ENCODE peak calls at places on chromosomes 2 and 18, in four cellular contexts. J is CD4-positive, CD25-positive, alpha-beta regulatory T cell; A is thoracic aorta; X is stomach. N is an unnamed sample. For H3K4me1, the result is how much of the 10 kb centered on the place peaks cover.

GRCh38 chr18:9469700-9470099 is 5.6 kb upstream of the RALBP1 start:
- DNase-seq in J (no peak), A (no peak), X (no peak), N (no peak)

GRCh38 chr2:229407170-229407569 is 136.1 kb upstream of the PID1 start:
- DNase-seq in J (no peak), X (peak), A (peak), N (no peak)

GRCh38 chr2:161161074-161161577 is 898 bp downstream of the TANK start:
- DNase-seq in A (no peak), X (no peak), J (peak), N (no peak)

GRCh38 chr2:64750817-64751285 is 97.1 kb upstream of the SERTAD2 start:
- DNase-seq in X (peak), J (peak), A (peak), N (peak)

GRCh38 chr2:223995569-223995968 is 38.3 kb downstream of the MRPL44 start:
- DNase-seq in X (no peak), A (no peak), J (no peak), N (no peak)

GRCh38 chr18:21682276-21683051 is 22.1 kb downstream of the ABHD3 start:
- DNase-seq in A (no peak), J (peak), X (no peak), N (no peak)

GRCh38 chr2:37388074-37388473 is 43.6 kb downstream of the QPCT start:
- DNase-seq in J (no peak), A (no peak), X (no peak), N (no peak)

GRCh38 chr2:30862054-30862651 is 54.9 kb upstream of the CAPN13 start:
- DNase-seq in A (no peak), X (peak), J (peak), N (no peak)

GRCh38 chr2:135037831-135038230 is 9.4 kb downstream of the MAP3K19 start:
- DNase-seq in A (no peak), X (no peak), J (no peak), N (no peak)

GRCh38 chr2:174142290-174142689 is 106.0 kb downstream of the OLA1 start:
- DNase-seq in J (no peak), A (no peak), X (no peak), N (no peak)

GRCh38 chr2:223837290-223838061 is at the start of gene AP1S3:
- DNase-seq in J (peak), A (no peak), X (peak), N (peak)

GRCh38 chr2:144078091-144078490 is 441.8 kb downstream of the ZEB2 start:
- DNase-seq in A (no peak), J (no peak), X (no peak), N (no peak)

GRCh38 chr2:41194235-41194634 is 742.3 kb upstream of the SLC8A1 start:
- DNase-seq in J (no peak), X (peak), A (no peak), N (no peak)

GRCh38 chr2:99106905-99107304 is 34.6 kb upstream of the C2orf15 start:
- DNase-seq in A (no peak), J (no peak), X (no peak), N (no peak)

GRCh38 chr2:46922049-46922448 is 6.4 kb upstream of the MCFD2 start:
- DNase-seq in A (no peak), J (no peak), X (no peak), N (no peak)

GRCh38 chr18:23108496-23108895 is 26.8 kb upstream of the CABLES1 start:
- DNase-seq in J (no peak), X (no peak), A (no peak), N (no peak)

GRCh38 chr2:109611467-109612095 is 2.2 kb downstream of the SEPTIN10 start:
- DNase-seq in A (no peak), X (no peak), J (no peak), N (no peak)

GRCh38 chr2:80374105-80374504 is 69.6 kb upstream of the LRRTM1 start:
- DNase-seq in X (no peak), J (no peak), A (no peak), N (no peak)

GRCh38 chr2:177397501-177398289 is 5.1 kb downstream of the AGPS start:
- DNase-seq in X (no peak), A (no peak), J (no peak), N (no peak)

GRCh38 chr2:130818809-130819208 is 17.9 kb upstream of the ARHGEF4 start:
- DNase-seq in A (no peak), X (no peak), J (no peak), N (no peak)

GRCh38 chr2:130303142-130303541 is 39.6 kb upstream of the IMP4 start:
- DNase-seq in A (no peak), J (no peak), X (no peak), N (no peak)

GRCh38 chr2:68721482-68722071 is 13.0 kb upstream of the ARHGAP25 start:
- DNase-seq in A (no peak), J (peak), X (peak), N (no peak)

GRCh38 chr2:85744771-85745601 is 8.8 kb upstream of the ATOH8 start:
- DNase-seq in A (no peak), X (no peak), J (no peak), N (no peak)

GRCh38 chr2:241571821-241572620 is 13.5 kb downstream of the BOK start:
- DNase-seq in J (no peak), X (no peak), A (no peak), N (no peak)

GRCh38 chr2:231000211-231000904 is 4.4 kb downstream of the SPATA3 start:
- DNase-seq in A (no peak), X (peak), J (no peak), N (no peak)

GRCh38 chr2:83596592-83597339 is 862.3 kb downstream of the SUCLG1 start:
- DNase-seq in J (no peak), X (no peak), A (no peak), N (no peak)

DNA sequence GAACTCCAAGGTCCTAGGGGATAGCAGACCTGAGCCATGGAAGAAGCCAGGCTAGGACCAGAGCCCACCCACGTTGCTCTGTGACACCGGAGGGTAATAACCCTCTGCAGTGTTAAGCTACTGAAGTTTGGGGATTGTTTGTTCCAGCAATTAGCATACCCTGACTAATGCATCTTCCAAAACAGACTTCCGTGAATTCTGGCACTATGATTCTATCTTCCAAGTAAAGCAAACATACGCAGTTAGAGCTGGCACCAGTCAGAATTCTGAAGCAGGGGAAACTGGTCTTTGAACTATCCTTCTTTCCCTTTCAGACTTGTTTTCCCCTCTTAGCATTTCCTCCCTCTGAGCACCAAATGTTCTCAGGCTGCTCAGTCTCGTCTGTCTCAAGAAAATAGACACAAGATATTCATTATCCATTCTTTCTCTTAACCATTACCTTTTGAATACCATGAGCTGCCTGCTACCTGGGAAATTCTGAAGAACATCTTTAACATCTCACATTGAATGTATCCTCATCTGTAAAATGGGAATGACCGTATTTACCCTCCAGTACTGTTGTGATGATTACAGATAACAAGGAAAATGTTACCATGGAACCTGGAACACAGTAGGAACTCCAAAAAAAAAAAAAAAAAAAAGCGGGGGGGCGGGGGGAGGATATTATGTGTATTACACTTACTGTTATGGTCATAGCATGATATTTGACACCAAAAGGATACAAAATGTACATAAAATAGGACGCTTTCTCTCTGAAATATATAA is 108.2 kb downstream of the TCF4 start:
- DNase-seq in X (no peak), A (no peak), J (no peak), N (no peak)
- H3K4me1 ChIP-seq in X (under half), A (under half), J (under half), N (under half)

GRCh38 chr18:37424507-37424906 is 141.1 kb downstream of the CELF4 start:
- DNase-seq in A (no peak), J (no peak), X (no peak), N (no peak)
- H3K4me1 ChIP-seq in A (under half), J (under half), X (under half), N (under half)

DNA sequence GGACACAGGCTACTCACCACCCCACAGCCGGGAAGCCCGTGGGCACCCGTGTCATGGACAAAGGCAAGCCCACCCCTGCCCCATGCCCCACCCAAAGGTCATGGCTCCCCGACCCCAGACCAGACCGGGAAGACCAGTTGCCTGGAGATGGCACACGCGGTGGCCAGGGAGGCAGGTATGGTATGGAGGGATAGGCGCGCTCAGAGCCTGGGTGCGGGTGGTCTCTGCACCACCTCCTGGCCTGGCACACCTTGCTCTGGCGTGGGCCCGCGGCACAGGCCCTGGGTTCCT is 51.2 kb downstream of the BIN1 start:
- DNase-seq in X (no peak), J (no peak), A (no peak), N (no peak)
- H3K4me1 ChIP-seq in X (under half), J (under half), A (under half), N (under half)

GRCh38 chr18:2894131-2894840 is 47.5 kb downstream of the EMILIN2 start:
- DNase-seq in X (no peak), A (no peak), J (no peak), N (no peak)
- H3K4me1 ChIP-seq in X (under half), A (under half), J (under half), N (under half)

N was measured in esophagus squamous epithelium.